ENCODE peak calls at places on chromosomes 1 and 21, in nine cellular contexts. P, R, I, E, X, W, A, J and Q are unnamed samples.

GRCh38 chr1:62391369-62391971 is 45.4 kb upstream of the USP1 start:
- DNase-seq in R (peak), E (no peak), I (peak), A (peak), J (peak), X (no peak), P (peak), W (peak), Q (no peak)

GRCh38 chr1:69648486-69648885 is 80.8 kb downstream of the LRRC7 start:
- DNase-seq in I (no peak), E (no peak), W (no peak), J (no peak), X (no peak), R (peak), A (no peak), P (no peak), Q (peak)

GRCh38 chr1:12475158-12475934 is 142.7 kb downstream of the DHRS3 start:
- DNase-seq in J (no peak), R (peak), P (no peak), I (no peak), X (no peak), E (no peak), A (no peak), W (peak), Q (no peak)

GRCh38 chr1:234505774-234506114 is 26.8 kb upstream of the TARBP1 start:
- DNase-seq in W (no peak), I (no peak), A (no peak), E (peak), X (no peak), J (peak), P (no peak), R (peak), Q (peak)

GRCh38 chr1:218330043-218330623 is 15.0 kb upstream of the TGFB2 start:
- DNase-seq in R (peak), J (peak), P (no peak), W (no peak), E (no peak), X (peak), A (peak), I (peak), Q (no peak)

GRCh38 chr1:192968323-192968722 is 90.8 kb downstream of the UCHL5 start:
- DNase-seq in A (no peak), W (no peak), J (no peak), R (no peak), I (no peak), X (no peak), E (no peak), P (no peak), Q (no peak)

GRCh38 chr1:209402697-209403096 is 180.8 kb upstream of the CAMK1G start:
- DNase-seq in R (peak), J (no peak), W (no peak), E (no peak), A (no peak), P (no peak), X (no peak), I (no peak), Q (no peak)

GRCh38 chr21:25175938-25176337 is 431.3 kb downstream of the MRPL39 start:
- DNase-seq in P (no peak), J (no peak), R (no peak), X (no peak), W (no peak), E (no peak), A (no peak), I (no peak), Q (no peak)

GRCh38 chr21:39054066-39054465 is 129.2 kb downstream of the PSMG1 start:
- DNase-seq in R (no peak), A (no peak), X (no peak), P (no peak), E (no peak), I (no peak), J (no peak), W (no peak), Q (no peak)

GRCh38 chr21:38170705-38171682 is 85.8 kb upstream of the KCNJ15 start:
- DNase-seq in P (no peak), A (no peak), I (no peak), E (no peak), J (peak), R (peak), W (no peak), X (no peak), Q (no peak)

GRCh38 chr1:115432061-115432460 is 94.0 kb upstream of the NGF start:
- DNase-seq in I (no peak), P (no peak), W (no peak), X (no peak), A (no peak), R (peak), J (no peak), E (no peak), Q (no peak)

GRCh38 chr1:214402583-214403216 is 121.7 kb downstream of the SMYD2 start:
- DNase-seq in P (no peak), A (no peak), J (peak), W (no peak), X (no peak), I (no peak), R (no peak), E (no peak), Q (no peak)

GRCh38 chr1:20496241-20496661 is 10.2 kb upstream of the CAMK2N1 start:
- DNase-seq in E (no peak), P (no peak), X (no peak), A (no peak), R (peak), W (peak), J (peak), I (no peak), Q (peak)